ENCODE peak calls at places on chromosomes 13 and 19, in ten cellular contexts. One of them, this sample, is unnamed.

GRCh38 chr19:18299654-18300053 is 18.2 kb upstream of the JUND start:
- DNase-seq in CD8-positive, alpha-beta T cell: no peak
- DNase-seq in lower lobe of right lung: no peak
- DNase-seq in IMR-90: no peak
- DNase-seq in progenitor cell of endocrine pancreas: no peak
- DNase-seq in endothelial cell: no peak
- DNase-seq in B cell: no peak
- DNase-seq in fibroblast of the aortic adventitia: no peak
- DNase-seq in MCF 10A: no peak
- DNase-seq in neural progenitor cell: no peak
- DNase-seq in this sample: no peak

GRCh38 chr19:35056513-35057063 is 15.1 kb downstream of the HPN start:
- DNase-seq in progenitor cell of endocrine pancreas: no peak
- DNase-seq in lower lobe of right lung: peak
- DNase-seq in CD8-positive, alpha-beta T cell: no peak
- DNase-seq in MCF 10A: no peak
- DNase-seq in B cell: no peak
- DNase-seq in fibroblast of the aortic adventitia: no peak
- DNase-seq in IMR-90: no peak
- DNase-seq in neural progenitor cell: no peak
- DNase-seq in endothelial cell: no peak
- DNase-seq in this sample: no peak

GRCh38 chr13:31035162-31035951 is 102.9 kb downstream of the TEX26 start:
- DNase-seq in endothelial cell: no peak
- DNase-seq in MCF 10A: no peak
- DNase-seq in IMR-90: peak
- DNase-seq in B cell: no peak
- DNase-seq in fibroblast of the aortic adventitia: peak
- DNase-seq in lower lobe of right lung: no peak
- DNase-seq in neural progenitor cell: no peak
- DNase-seq in progenitor cell of endocrine pancreas: no peak
- DNase-seq in CD8-positive, alpha-beta T cell: no peak
- DNase-seq in this sample: peak

GRCh38 chr13:27168870-27169525 is 2.6 kb downstream of the USP12 start:
- DNase-seq in fibroblast of the aortic adventitia: peak
- DNase-seq in lower lobe of right lung: no peak
- DNase-seq in B cell: no peak
- DNase-seq in progenitor cell of endocrine pancreas: no peak
- DNase-seq in endothelial cell: no peak
- DNase-seq in IMR-90: peak
- DNase-seq in neural progenitor cell: no peak
- DNase-seq in CD8-positive, alpha-beta T cell: no peak
- DNase-seq in MCF 10A: peak
- DNase-seq in this sample: no peak

GRCh38 chr13:30529085-30529815 is 63.5 kb upstream of the HMGB1 start:
- DNase-seq in fibroblast of the aortic adventitia: peak
- DNase-seq in endothelial cell: no peak
- DNase-seq in IMR-90: peak
- DNase-seq in progenitor cell of endocrine pancreas: no peak
- DNase-seq in CD8-positive, alpha-beta T cell: no peak
- DNase-seq in lower lobe of right lung: no peak
- DNase-seq in neural progenitor cell: no peak
- DNase-seq in MCF 10A: peak
- DNase-seq in B cell: no peak
- DNase-seq in this sample: no peak

GRCh38 chr13:83895994-83896580 is 13.8 kb upstream of the SLITRK1 start:
- DNase-seq in IMR-90: peak
- DNase-seq in CD8-positive, alpha-beta T cell: no peak
- DNase-seq in neural progenitor cell: no peak
- DNase-seq in lower lobe of right lung: no peak
- DNase-seq in progenitor cell of endocrine pancreas: no peak
- DNase-seq in MCF 10A: peak
- DNase-seq in endothelial cell: no peak
- DNase-seq in B cell: no peak
- DNase-seq in fibroblast of the aortic adventitia: no peak
- DNase-seq in this sample: no peak

GRCh38 chr19:2761309-2761677 is 21.5 kb upstream of the SLC39A3 start:
- DNase-seq in IMR-90: no peak
- DNase-seq in MCF 10A: no peak
- DNase-seq in B cell: peak
- DNase-seq in endothelial cell: no peak
- DNase-seq in neural progenitor cell: no peak
- DNase-seq in progenitor cell of endocrine pancreas: no peak
- DNase-seq in CD8-positive, alpha-beta T cell: no peak
- DNase-seq in lower lobe of right lung: no peak
- DNase-seq in fibroblast of the aortic adventitia: no peak
- DNase-seq in this sample: no peak

GRCh38 chr19:53906211-53907192 is 2.6 kb upstream of the CACNG7 start:
- DNase-seq in endothelial cell: peak
- DNase-seq in fibroblast of the aortic adventitia: peak
- DNase-seq in IMR-90: no peak
- DNase-seq in B cell: peak
- DNase-seq in CD8-positive, alpha-beta T cell: peak
- DNase-seq in neural progenitor cell: peak
- DNase-seq in progenitor cell of endocrine pancreas: peak
- DNase-seq in lower lobe of right lung: peak
- DNase-seq in MCF 10A: peak
- DNase-seq in this sample: peak

GRCh38 chr13:106987435-106987800 is 419.5 kb upstream of the ARGLU1 start:
- DNase-seq in endothelial cell: no peak
- DNase-seq in lower lobe of right lung: no peak
- DNase-seq in IMR-90: no peak
- DNase-seq in fibroblast of the aortic adventitia: no peak
- DNase-seq in CD8-positive, alpha-beta T cell: no peak
- DNase-seq in MCF 10A: no peak
- DNase-seq in B cell: no peak
- DNase-seq in neural progenitor cell: no peak
- DNase-seq in progenitor cell of endocrine pancreas: no peak
- DNase-seq in this sample: no peak

GRCh38 chr19:8986296-8986695 is 23.9 kb downstream of the MUC16 start:
- DNase-seq in IMR-90: no peak
- DNase-seq in B cell: no peak
- DNase-seq in fibroblast of the aortic adventitia: no peak
- DNase-seq in CD8-positive, alpha-beta T cell: no peak
- DNase-seq in lower lobe of right lung: no peak
- DNase-seq in progenitor cell of endocrine pancreas: no peak
- DNase-seq in endothelial cell: no peak
- DNase-seq in MCF 10A: no peak
- DNase-seq in neural progenitor cell: no peak
- DNase-seq in this sample: no peak

DNA sequence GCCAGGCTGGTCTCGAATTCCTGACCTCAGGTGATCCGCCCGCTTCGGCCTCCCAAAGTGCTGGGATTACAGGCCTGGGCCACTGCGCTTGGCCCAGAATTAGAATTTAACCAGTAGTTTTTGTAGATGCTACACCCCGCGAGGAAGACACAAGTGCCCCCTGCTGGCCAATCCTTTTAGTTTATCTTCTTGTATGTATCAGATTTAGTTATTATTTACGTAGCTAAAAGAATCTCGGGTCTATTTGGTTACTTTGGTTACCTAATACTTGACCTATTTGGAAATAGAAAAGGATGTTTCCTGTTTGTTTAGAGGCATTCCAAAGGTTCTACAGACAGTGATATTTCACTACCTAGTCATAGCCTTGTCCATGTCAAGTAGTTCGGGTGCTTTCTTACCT is 22.0 kb downstream of the MUC16 start:
- DNase-seq in endothelial cell: no peak
- DNase-seq in B cell: no peak
- DNase-seq in neural progenitor cell: peak
- DNase-seq in fibroblast of the aortic adventitia: no peak
- DNase-seq in IMR-90: no peak
- DNase-seq in CD8-positive, alpha-beta T cell: peak
- DNase-seq in lower lobe of right lung: no peak
- DNase-seq in MCF 10A: no peak
- DNase-seq in progenitor cell of endocrine pancreas: no peak
- DNase-seq in this sample: no peak
- TF ChIP-seq CTCF in endothelial cell: peak
- TF ChIP-seq CTCF in B cell: no peak
- TF ChIP-seq CTCF in neural progenitor cell: peak
- TF ChIP-seq CTCF in fibroblast of the aortic adventitia: no peak
- TF ChIP-seq CTCF in IMR-90: no peak
- TF ChIP-seq CTCF in CD8-positive, alpha-beta T cell: no peak
- TF ChIP-seq CTCF in lower lobe of right lung: no peak
- TF ChIP-seq CTCF in MCF 10A: no peak
- TF ChIP-seq CTCF in progenitor cell of endocrine pancreas: no peak
- TF ChIP-seq CTCF in this sample: no peak

GRCh38 chr19:23541991-23542390 is 145.0 kb downstream of the ZNF675 start:
- DNase-seq in MCF 10A: no peak
- DNase-seq in CD8-positive, alpha-beta T cell: no peak
- DNase-seq in progenitor cell of endocrine pancreas: no peak
- DNase-seq in fibroblast of the aortic adventitia: no peak
- DNase-seq in lower lobe of right lung: no peak
- DNase-seq in endothelial cell: no peak
- DNase-seq in B cell: no peak
- DNase-seq in IMR-90: no peak
- DNase-seq in neural progenitor cell: no peak
- DNase-seq in this sample: no peak

GRCh38 chr19:23547156-23547555 is 139.9 kb downstream of the ZNF675 start:
- DNase-seq in neural progenitor cell: no peak
- DNase-seq in CD8-positive, alpha-beta T cell: no peak
- DNase-seq in lower lobe of right lung: no peak
- DNase-seq in progenitor cell of endocrine pancreas: no peak
- DNase-seq in B cell: no peak
- DNase-seq in MCF 10A: no peak
- DNase-seq in endothelial cell: no peak
- DNase-seq in fibroblast of the aortic adventitia: no peak
- DNase-seq in IMR-90: no peak
- DNase-seq in this sample: no peak

GRCh38 chr19:23542562-23542961 is 144.4 kb downstream of the ZNF675 start:
- DNase-seq in fibroblast of the aortic adventitia: no peak
- DNase-seq in neural progenitor cell: no peak
- DNase-seq in IMR-90: no peak
- DNase-seq in progenitor cell of endocrine pancreas: no peak
- DNase-seq in MCF 10A: no peak
- DNase-seq in lower lobe of right lung: no peak
- DNase-seq in endothelial cell: no peak
- DNase-seq in B cell: no peak
- DNase-seq in CD8-positive, alpha-beta T cell: no peak
- DNase-seq in this sample: no peak

GRCh38 chr19:23539499-23539898 is 144.2 kb upstream of the ZNF91 start:
- DNase-seq in MCF 10A: no peak
- DNase-seq in CD8-positive, alpha-beta T cell: no peak
- DNase-seq in lower lobe of right lung: no peak
- DNase-seq in IMR-90: no peak
- DNase-seq in progenitor cell of endocrine pancreas: no peak
- DNase-seq in B cell: no peak
- DNase-seq in neural progenitor cell: no peak
- DNase-seq in fibroblast of the aortic adventitia: no peak
- DNase-seq in endothelial cell: no peak
- DNase-seq in this sample: no peak

DNA sequence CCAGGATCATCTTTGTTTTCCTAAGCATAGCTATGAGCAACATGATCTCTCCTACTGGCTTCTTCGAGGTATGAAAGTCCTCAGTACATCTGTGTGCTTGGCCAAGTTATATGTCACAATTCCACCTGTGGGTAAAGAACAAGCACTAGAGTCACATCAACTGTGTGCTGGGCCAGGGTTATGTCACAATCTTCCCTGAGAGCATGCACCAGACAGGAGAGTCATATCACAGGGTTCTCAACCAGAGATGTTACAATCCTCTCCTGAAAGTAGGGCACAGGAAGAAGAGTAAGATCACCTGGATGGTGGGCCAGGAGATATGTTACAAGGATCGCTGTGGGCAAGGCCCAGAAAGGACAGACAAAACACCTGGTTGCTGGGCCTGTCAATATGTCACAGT is 143.7 kb downstream of the ZNF675 start:
- DNase-seq in lower lobe of right lung: no peak
- DNase-seq in CD8-positive, alpha-beta T cell: no peak
- DNase-seq in neural progenitor cell: no peak
- DNase-seq in fibroblast of the aortic adventitia: no peak
- DNase-seq in progenitor cell of endocrine pancreas: no peak
- DNase-seq in MCF 10A: no peak
- DNase-seq in B cell: no peak
- DNase-seq in IMR-90: no peak
- DNase-seq in endothelial cell: no peak
- DNase-seq in this sample: no peak
- TF ChIP-seq CTCF in lower lobe of right lung: no peak
- TF ChIP-seq CTCF in CD8-positive, alpha-beta T cell: no peak
- TF ChIP-seq CTCF in neural progenitor cell: no peak
- TF ChIP-seq CTCF in fibroblast of the aortic adventitia: no peak
- TF ChIP-seq CTCF in progenitor cell of endocrine pancreas: no peak
- TF ChIP-seq CTCF in MCF 10A: no peak
- TF ChIP-seq CTCF in B cell: no peak
- TF ChIP-seq CTCF in IMR-90: no peak
- TF ChIP-seq CTCF in endothelial cell: no peak
- TF ChIP-seq CTCF in this sample: no peak

GRCh38 chr19:57435062-57435978 is at the start of gene ZNF749:
- DNase-seq in B cell: peak
- DNase-seq in progenitor cell of endocrine pancreas: peak
- DNase-seq in MCF 10A: peak
- DNase-seq in IMR-90: peak
- DNase-seq in lower lobe of right lung: peak
- DNase-seq in endothelial cell: peak
- DNase-seq in fibroblast of the aortic adventitia: peak
- DNase-seq in neural progenitor cell: peak
- DNase-seq in CD8-positive, alpha-beta T cell: peak
- DNase-seq in this sample: peak
- TF ChIP-seq CTCF in B cell: no peak
- TF ChIP-seq CTCF in progenitor cell of endocrine pancreas: no peak
- TF ChIP-seq CTCF in MCF 10A: no peak
- TF ChIP-seq CTCF in IMR-90: no peak
- TF ChIP-seq CTCF in lower lobe of right lung: no peak
- TF ChIP-seq CTCF in endothelial cell: no peak
- TF ChIP-seq CTCF in fibroblast of the aortic adventitia: no peak
- TF ChIP-seq CTCF in neural progenitor cell: no peak
- TF ChIP-seq CTCF in CD8-positive, alpha-beta T cell: no peak
- TF ChIP-seq CTCF in this sample: no peak

GRCh38 chr19:49470615-49470978 is 3.4 kb upstream of the FLT3LG start:
- DNase-seq in IMR-90: no peak
- DNase-seq in progenitor cell of endocrine pancreas: no peak
- DNase-seq in neural progenitor cell: no peak
- DNase-seq in endothelial cell: no peak
- DNase-seq in CD8-positive, alpha-beta T cell: no peak
- DNase-seq in B cell: no peak
- DNase-seq in fibroblast of the aortic adventitia: no peak
- DNase-seq in MCF 10A: no peak
- DNase-seq in lower lobe of right lung: no peak
- DNase-seq in this sample: no peak

GRCh38 chr19:49468746-49469447 is 5.1 kb upstream of the FLT3LG start:
- DNase-seq in CD8-positive, alpha-beta T cell: peak
- DNase-seq in progenitor cell of endocrine pancreas: no peak
- DNase-seq in endothelial cell: no peak
- DNase-seq in neural progenitor cell: peak
- DNase-seq in MCF 10A: peak
- DNase-seq in lower lobe of right lung: no peak
- DNase-seq in B cell: peak
- DNase-seq in fibroblast of the aortic adventitia: peak
- DNase-seq in IMR-90: no peak
- DNase-seq in this sample: peak

GRCh38 chr19:49472936-49473335 is 1.1 kb upstream of the FLT3LG start:
- DNase-seq in CD8-positive, alpha-beta T cell: no peak
- DNase-seq in MCF 10A: no peak
- DNase-seq in neural progenitor cell: no peak
- DNase-seq in progenitor cell of endocrine pancreas: no peak
- DNase-seq in IMR-90: no peak
- DNase-seq in fibroblast of the aortic adventitia: no peak
- DNase-seq in B cell: no peak
- DNase-seq in lower lobe of right lung: no peak
- DNase-seq in endothelial cell: no peak
- DNase-seq in this sample: no peak

GRCh38 chr19:49468199-49468598 is 5.8 kb upstream of the FLT3LG start:
- DNase-seq in neural progenitor cell: no peak
- DNase-seq in CD8-positive, alpha-beta T cell: no peak
- DNase-seq in MCF 10A: no peak
- DNase-seq in B cell: no peak
- DNase-seq in lower lobe of right lung: no peak
- DNase-seq in progenitor cell of endocrine pancreas: no peak
- DNase-seq in fibroblast of the aortic adventitia: no peak
- DNase-seq in IMR-90: no peak
- DNase-seq in endothelial cell: no peak
- DNase-seq in this sample: no peak

GRCh38 chr19:49469828-49470614 is 4.0 kb upstream of the FLT3LG start:
- DNase-seq in endothelial cell: no peak
- DNase-seq in IMR-90: peak
- DNase-seq in CD8-positive, alpha-beta T cell: peak
- DNase-seq in B cell: peak
- DNase-seq in lower lobe of right lung: no peak
- DNase-seq in MCF 10A: no peak
- DNase-seq in neural progenitor cell: no peak
- DNase-seq in progenitor cell of endocrine pancreas: no peak
- DNase-seq in fibroblast of the aortic adventitia: no peak
- DNase-seq in this sample: peak
- TF ChIP-seq CTCF in endothelial cell: no peak
- TF ChIP-seq CTCF in IMR-90: no peak
- TF ChIP-seq CTCF in CD8-positive, alpha-beta T cell: peak
- TF ChIP-seq CTCF in B cell: peak
- TF ChIP-seq CTCF in lower lobe of right lung: no peak
- TF ChIP-seq CTCF in MCF 10A: peak
- TF ChIP-seq CTCF in neural progenitor cell: no peak
- TF ChIP-seq CTCF in progenitor cell of endocrine pancreas: no peak
- TF ChIP-seq CTCF in fibroblast of the aortic adventitia: no peak
- TF ChIP-seq CTCF in this sample: peak